ENCODE peak calls at places on chromosome 16, in seven cellular contexts. One of them, this sample, is unnamed.

GRCh38 chr16:52071101-52071500 is 475.8 kb downstream of the TOX3 start:
- DNase-seq in GM12891: no peak
- DNase-seq in fibroblast of the aortic adventitia: no peak
- DNase-seq in activated T-cell treated with anti-CD3 and anti-CD28 coated beads, Interleukin-2, amount 50 U/mL, for 72 hours: no peak
- DNase-seq in activated gamma-delta T cell: no peak
- DNase-seq in sciatic nerve: no peak
- DNase-seq in A549: no peak
- DNase-seq in this sample: no peak

GRCh38 chr16:3183445-3184139 is 4.4 kb upstream of the OR1F1 start:
- DNase-seq in GM12891: no peak
- DNase-seq in fibroblast of the aortic adventitia: no peak
- DNase-seq in activated T-cell treated with anti-CD3 and anti-CD28 coated beads, Interleukin-2, amount 50 U/mL, for 72 hours: no peak
- DNase-seq in activated gamma-delta T cell: no peak
- DNase-seq in sciatic nerve: no peak
- DNase-seq in A549: no peak
- DNase-seq in this sample: no peak

GRCh38 chr16:69465083-69465721 is 40.8 kb downstream of the CYB5B start:
- DNase-seq in GM12891: no peak
- DNase-seq in fibroblast of the aortic adventitia: peak
- DNase-seq in activated T-cell treated with anti-CD3 and anti-CD28 coated beads, Interleukin-2, amount 50 U/mL, for 72 hours: peak
- DNase-seq in activated gamma-delta T cell: no peak
- DNase-seq in sciatic nerve: no peak
- DNase-seq in A549: no peak
- DNase-seq in this sample: peak

GRCh38 chr16:20740007-20740883 is 1.4 kb downstream of the THUMPD1 start:
- DNase-seq in GM12891: no peak
- DNase-seq in fibroblast of the aortic adventitia: peak
- DNase-seq in activated T-cell treated with anti-CD3 and anti-CD28 coated beads, Interleukin-2, amount 50 U/mL, for 72 hours: peak
- DNase-seq in activated gamma-delta T cell: no peak
- DNase-seq in sciatic nerve: no peak
- DNase-seq in A549: peak
- DNase-seq in this sample: no peak

GRCh38 chr16:24568392-24568791 is 29.0 kb downstream of the RBBP6 start:
- DNase-seq in GM12891: no peak
- DNase-seq in fibroblast of the aortic adventitia: peak
- DNase-seq in activated T-cell treated with anti-CD3 and anti-CD28 coated beads, Interleukin-2, amount 50 U/mL, for 72 hours: no peak
- DNase-seq in activated gamma-delta T cell: no peak
- DNase-seq in sciatic nerve: no peak
- DNase-seq in A549: no peak
- DNase-seq in this sample: peak

GRCh38 chr16:30561212-30561816 is 3.1 kb upstream of the ZNF764 start:
- DNase-seq in GM12891: no peak
- DNase-seq in fibroblast of the aortic adventitia: no peak
- DNase-seq in activated T-cell treated with anti-CD3 and anti-CD28 coated beads, Interleukin-2, amount 50 U/mL, for 72 hours: no peak
- DNase-seq in activated gamma-delta T cell: no peak
- DNase-seq in sciatic nerve: peak
- DNase-seq in A549: no peak
- DNase-seq in this sample: no peak

GRCh38 chr16:85227924-85228462 is 115.7 kb upstream of the CIBAR2 start:
- DNase-seq in GM12891: no peak
- DNase-seq in fibroblast of the aortic adventitia: peak
- DNase-seq in activated T-cell treated with anti-CD3 and anti-CD28 coated beads, Interleukin-2, amount 50 U/mL, for 72 hours: no peak
- DNase-seq in activated gamma-delta T cell: no peak
- DNase-seq in sciatic nerve: no peak
- DNase-seq in A549: no peak
- DNase-seq in this sample: peak

GRCh38 chr16:80691111-80691761 is 113.2 kb downstream of the CDYL2 start:
- DNase-seq in GM12891: no peak
- DNase-seq in fibroblast of the aortic adventitia: no peak
- DNase-seq in activated T-cell treated with anti-CD3 and anti-CD28 coated beads, Interleukin-2, amount 50 U/mL, for 72 hours: no peak
- DNase-seq in activated gamma-delta T cell: no peak
- DNase-seq in sciatic nerve: no peak
- DNase-seq in A549: no peak
- DNase-seq in this sample: no peak

GRCh38 chr16:50103764-50104163 is 38.0 kb downstream of the HEATR3 start:
- DNase-seq in GM12891: no peak
- DNase-seq in fibroblast of the aortic adventitia: no peak
- DNase-seq in activated T-cell treated with anti-CD3 and anti-CD28 coated beads, Interleukin-2, amount 50 U/mL, for 72 hours: no peak
- DNase-seq in activated gamma-delta T cell: no peak
- DNase-seq in sciatic nerve: no peak
- DNase-seq in A549: no peak
- DNase-seq in this sample: peak

GRCh38 chr16:88617268-88618031 is 20.9 kb upstream of the IL17C start:
- DNase-seq in GM12891: no peak
- DNase-seq in fibroblast of the aortic adventitia: no peak
- DNase-seq in activated T-cell treated with anti-CD3 and anti-CD28 coated beads, Interleukin-2, amount 50 U/mL, for 72 hours: no peak
- DNase-seq in activated gamma-delta T cell: no peak
- DNase-seq in sciatic nerve: no peak
- DNase-seq in A549: no peak
- DNase-seq in this sample: no peak

GRCh38 chr16:67017451-67017750 is 11.5 kb upstream of the CBFB start:
- DNase-seq in GM12891: no peak
- DNase-seq in fibroblast of the aortic adventitia: no peak
- DNase-seq in activated T-cell treated with anti-CD3 and anti-CD28 coated beads, Interleukin-2, amount 50 U/mL, for 72 hours: no peak
- DNase-seq in activated gamma-delta T cell: no peak
- DNase-seq in sciatic nerve: no peak
- DNase-seq in A549: no peak
- DNase-seq in this sample: no peak

GRCh38 chr16:76207270-76207669 is 69.9 kb upstream of the CNTNAP4 start:
- DNase-seq in GM12891: no peak
- DNase-seq in fibroblast of the aortic adventitia: no peak
- DNase-seq in activated T-cell treated with anti-CD3 and anti-CD28 coated beads, Interleukin-2, amount 50 U/mL, for 72 hours: no peak
- DNase-seq in activated gamma-delta T cell: no peak
- DNase-seq in sciatic nerve: no peak
- DNase-seq in A549: no peak
- DNase-seq in this sample: no peak

GRCh38 chr16:6146874-6147425 is 1049.4 kb upstream of the EEF2KMT start:
- DNase-seq in GM12891: no peak
- DNase-seq in fibroblast of the aortic adventitia: no peak
- DNase-seq in activated T-cell treated with anti-CD3 and anti-CD28 coated beads, Interleukin-2, amount 50 U/mL, for 72 hours: no peak
- DNase-seq in activated gamma-delta T cell: no peak
- DNase-seq in sciatic nerve: no peak
- DNase-seq in A549: no peak
- DNase-seq in this sample: no peak

GRCh38 chr16:87254271-87254670 is 62.9 kb downstream of the C16orf95 start:
- DNase-seq in GM12891: no peak
- DNase-seq in fibroblast of the aortic adventitia: no peak
- DNase-seq in activated T-cell treated with anti-CD3 and anti-CD28 coated beads, Interleukin-2, amount 50 U/mL, for 72 hours: no peak
- DNase-seq in activated gamma-delta T cell: no peak
- DNase-seq in sciatic nerve: peak
- DNase-seq in A549: no peak
- DNase-seq in this sample: no peak

GRCh38 chr16:20611350-20611902 is 35.3 kb upstream of the ACSM2B start:
- DNase-seq in GM12891: no peak
- DNase-seq in fibroblast of the aortic adventitia: no peak
- DNase-seq in activated T-cell treated with anti-CD3 and anti-CD28 coated beads, Interleukin-2, amount 50 U/mL, for 72 hours: no peak
- DNase-seq in activated gamma-delta T cell: no peak
- DNase-seq in sciatic nerve: no peak
- DNase-seq in A549: no peak
- DNase-seq in this sample: no peak

GRCh38 chr16:85420501-85421337 is 192.4 kb upstream of the GSE1 start:
- DNase-seq in GM12891: peak
- DNase-seq in fibroblast of the aortic adventitia: peak
- DNase-seq in activated T-cell treated with anti-CD3 and anti-CD28 coated beads, Interleukin-2, amount 50 U/mL, for 72 hours: peak
- DNase-seq in activated gamma-delta T cell: peak
- DNase-seq in sciatic nerve: peak
- DNase-seq in A549: peak
- DNase-seq in this sample: peak

GRCh38 chr16:29820730-29821662 is 734 bp downstream of the MVP start:
- DNase-seq in GM12891: peak
- DNase-seq in fibroblast of the aortic adventitia: peak
- DNase-seq in activated T-cell treated with anti-CD3 and anti-CD28 coated beads, Interleukin-2, amount 50 U/mL, for 72 hours: peak
- DNase-seq in activated gamma-delta T cell: no peak
- DNase-seq in sciatic nerve: no peak
- DNase-seq in A549: peak
- DNase-seq in this sample: no peak

GRCh38 chr16:30184430-30185140 is 1.2 kb downstream of the CORO1A start:
- DNase-seq in GM12891: peak
- DNase-seq in fibroblast of the aortic adventitia: no peak
- DNase-seq in activated T-cell treated with anti-CD3 and anti-CD28 coated beads, Interleukin-2, amount 50 U/mL, for 72 hours: peak
- DNase-seq in activated gamma-delta T cell: no peak
- DNase-seq in sciatic nerve: no peak
- DNase-seq in A549: no peak
- DNase-seq in this sample: no peak

GRCh38 chr16:76214856-76215255 is 62.3 kb upstream of the CNTNAP4 start:
- DNase-seq in GM12891: no peak
- DNase-seq in fibroblast of the aortic adventitia: no peak
- DNase-seq in activated T-cell treated with anti-CD3 and anti-CD28 coated beads, Interleukin-2, amount 50 U/mL, for 72 hours: no peak
- DNase-seq in activated gamma-delta T cell: no peak
- DNase-seq in sciatic nerve: no peak
- DNase-seq in A549: no peak
- DNase-seq in this sample: no peak

GRCh38 chr16:87212026-87212425 is 105.2 kb downstream of the C16orf95 start:
- DNase-seq in GM12891: no peak
- DNase-seq in fibroblast of the aortic adventitia: peak
- DNase-seq in activated T-cell treated with anti-CD3 and anti-CD28 coated beads, Interleukin-2, amount 50 U/mL, for 72 hours: no peak
- DNase-seq in activated gamma-delta T cell: no peak
- DNase-seq in sciatic nerve: no peak
- DNase-seq in A549: no peak
- DNase-seq in this sample: no peak

GRCh38 chr16:72380283-72380682 is 208.3 kb upstream of the PMFBP1 start:
- DNase-seq in GM12891: no peak
- DNase-seq in fibroblast of the aortic adventitia: no peak
- DNase-seq in activated T-cell treated with anti-CD3 and anti-CD28 coated beads, Interleukin-2, amount 50 U/mL, for 72 hours: no peak
- DNase-seq in activated gamma-delta T cell: no peak
- DNase-seq in sciatic nerve: no peak
- DNase-seq in A549: no peak
- DNase-seq in this sample: no peak

GRCh38 chr16:14337303-14338191 is 266.4 kb downstream of the MRTFB start:
- DNase-seq in GM12891: no peak
- DNase-seq in fibroblast of the aortic adventitia: peak
- DNase-seq in activated T-cell treated with anti-CD3 and anti-CD28 coated beads, Interleukin-2, amount 50 U/mL, for 72 hours: no peak
- DNase-seq in activated gamma-delta T cell: no peak
- DNase-seq in sciatic nerve: no peak
- DNase-seq in A549: no peak
- DNase-seq in this sample: no peak

GRCh38 chr16:57372372-57373116 is at the start of gene CX3CL1:
- DNase-seq in GM12891: no peak
- DNase-seq in fibroblast of the aortic adventitia: peak
- DNase-seq in activated T-cell treated with anti-CD3 and anti-CD28 coated beads, Interleukin-2, amount 50 U/mL, for 72 hours: no peak
- DNase-seq in activated gamma-delta T cell: no peak
- DNase-seq in sciatic nerve: peak
- DNase-seq in A549: no peak
- DNase-seq in this sample: peak

GRCh38 chr16:65547799-65548446 is 426.1 kb upstream of the CDH11 start:
- DNase-seq in GM12891: no peak
- DNase-seq in fibroblast of the aortic adventitia: peak
- DNase-seq in activated T-cell treated with anti-CD3 and anti-CD28 coated beads, Interleukin-2, amount 50 U/mL, for 72 hours: no peak
- DNase-seq in activated gamma-delta T cell: no peak
- DNase-seq in sciatic nerve: no peak
- DNase-seq in A549: no peak
- DNase-seq in this sample: peak